ENCODE peak calls at places on chromosomes 16 and 17, in six cellular contexts. C is mesenchymal stem cell; N is activated CD4-positive, alpha-beta T cell treated with anti-CD3 and anti-CD28 coated beads, Interleukin-2, amount 10 ng/mL, durations not matched to agents 7 days and 5 days; Z is AG08395; Y is DMS 273 treated with DMSO at 0.1 percent for 48 hours; B is AG10803. S is an unnamed sample.

GRCh38 chr17:74305865-74306654 is 20.0 kb upstream of the KIF19 start:
- DNase-seq in C (no peak), N (no peak), Z (no peak), Y (no peak), B (peak), S (no peak)

GRCh38 chr16:28927815-28928214 is 2.8 kb upstream of the RABEP2 start:
- DNase-seq in C (no peak), N (no peak), Z (no peak), Y (no peak), B (no peak), S (no peak)

GRCh38 chr16:67528870-67529638 is 425 bp downstream of the RIPOR1 start:
- DNase-seq in C (peak), N (peak), Z (peak), Y (no peak), B (peak), S (peak)

GRCh38 chr16:30005341-30006094 is 5.3 kb downstream of the DOC2A start:
- DNase-seq in C (peak), N (peak), Z (peak), Y (peak), B (peak), S (no peak)

GRCh38 chr16:74275031-74275636 is 21.5 kb upstream of the PSMD7 start:
- DNase-seq in C (peak), N (no peak), Z (peak), Y (no peak), B (peak), S (no peak)

GRCh38 chr17:18141210-18141803 is 32.8 kb downstream of the MYO15A start:
- DNase-seq in C (peak), N (peak), Z (peak), Y (peak), B (peak), S (no peak)

GRCh38 chr16:80463303-80463702 is 77.5 kb upstream of the DYNLRB2 start:
- DNase-seq in C (no peak), N (no peak), Z (no peak), Y (no peak), B (no peak), S (no peak)

GRCh38 chr17:43935204-43935925 is 6.9 kb downstream of the PPY start:
- DNase-seq in C (no peak), N (no peak), Z (no peak), Y (no peak), B (no peak), S (no peak)

GRCh38 chr17:63369233-63369632 is 76.9 kb downstream of the CYB561 start:
- DNase-seq in C (peak), N (no peak), Z (peak), Y (no peak), B (peak), S (no peak)

GRCh38 chr16:49019826-49020401 is 261.7 kb downstream of the CBLN1 start:
- DNase-seq in C (no peak), N (no peak), Z (no peak), Y (peak), B (no peak), S (no peak)

GRCh38 chr16:77169650-77170236 is 21.2 kb upstream of the MON1B start:
- DNase-seq in C (peak), N (peak), Z (peak), Y (no peak), B (peak), S (peak)

GRCh38 chr16:49068224-49068623 is 213.4 kb downstream of the CBLN1 start:
- DNase-seq in C (no peak), N (no peak), Z (no peak), Y (no peak), B (no peak), S (no peak)

GRCh38 chr17:4785311-4786110 is 653 bp downstream of the VMO1 start:
- DNase-seq in C (no peak), N (no peak), Z (no peak), Y (no peak), B (no peak), S (no peak)

GRCh38 chr17:33778505-33779398 is 476.3 kb upstream of the CCL2 start:
- DNase-seq in C (peak), N (peak), Z (peak), Y (peak), B (peak), S (peak)

GRCh38 chr17:57488856-57489255 is 232.5 kb downstream of the MSI2 start:
- DNase-seq in C (no peak), N (no peak), Z (no peak), Y (no peak), B (no peak), S (no peak)

GRCh38 chr17:47692895-47693666 is 880 bp upstream of the TBKBP1 start:
- DNase-seq in C (peak), N (no peak), Z (no peak), Y (peak), B (peak), S (peak)

GRCh38 chr17:4130715-4131114 is 12.1 kb downstream of the ZZEF1 start:
- DNase-seq in C (peak), N (no peak), Z (peak), Y (no peak), B (peak), S (no peak)

GRCh38 chr17:78029697-78030096 is 71.2 kb downstream of the TNRC6C start:
- DNase-seq in C (no peak), N (no peak), Z (no peak), Y (no peak), B (no peak), S (no peak)